ENCODE peak calls at places on chromosomes 7 and 10, in nine cellular contexts. N, K, B, U, P, L, D, Z and I are unnamed samples. For H3K36me3, the result is how much of the 10 kb centered on the place peaks cover.

GRCh38 chr7:34696415-34696814 is 38.4 kb downstream of the NPSR1 start:
- DNase-seq in N (no peak), K (no peak), B (no peak), U (no peak), P (no peak), L (no peak), D (no peak), Z (no peak), I (no peak)

GRCh38 chr10:77478248-77478963 is 159.2 kb downstream of the KCNMA1 start:
- DNase-seq in N (peak), K (peak), B (peak), U (no peak), P (no peak), L (no peak), D (peak), Z (no peak), I (peak)

GRCh38 chr10:110694820-110695219 is 50.7 kb downstream of the RBM20 start:
- DNase-seq in N (no peak), K (no peak), B (no peak), U (no peak), P (no peak), L (no peak), D (no peak), Z (no peak), I (no peak)

GRCh38 chr7:55474944-55475911 is 97.1 kb downstream of the VOPP1 start:
- DNase-seq in N (no peak), K (no peak), B (no peak), U (no peak), P (no peak), L (peak), D (no peak), Z (no peak), I (no peak)

GRCh38 chr7:144437370-144438191 is 34.1 kb upstream of the NOBOX start:
- DNase-seq in N (peak), K (peak), B (peak), U (peak), P (no peak), L (peak), D (peak), Z (peak), I (peak)

GRCh38 chr10:113947138-113948011 is 92.9 kb downstream of the NHLRC2 start:
- DNase-seq in N (peak), K (no peak), B (no peak), U (peak), P (no peak), L (peak), D (no peak), Z (no peak), I (no peak)

GRCh38 chr7:32957326-32958045 is at the start of gene FKBP9:
- DNase-seq in N (peak), K (peak), B (peak), U (peak), P (peak), L (peak), D (peak), Z (no peak), I (peak)

GRCh38 chr10:11776080-11776479 is 33.9 kb downstream of the ECHDC3 start:
- DNase-seq in N (peak), K (peak), B (no peak), U (no peak), P (no peak), L (no peak), D (peak), Z (no peak), I (no peak)

GRCh38 chr10:31947144-31947926 is 18.7 kb upstream of the ARHGAP12 start:
- DNase-seq in N (peak), K (peak), B (peak), U (peak), P (no peak), L (peak), D (peak), Z (no peak), I (no peak)

GRCh38 chr7:55477781-55478374 is 94.4 kb downstream of the VOPP1 start:
- DNase-seq in N (peak), K (peak), B (peak), U (no peak), P (no peak), L (peak), D (no peak), Z (no peak), I (no peak)

GRCh38 chr7:7971308-7972040 is 2.9 kb downstream of the GLCCI1 start:
- DNase-seq in N (no peak), K (no peak), B (no peak), U (no peak), P (no peak), L (no peak), D (no peak), Z (no peak), I (no peak)

GRCh38 chr7:82317257-82317721 is 126.3 kb downstream of the CACNA2D1 start:
- DNase-seq in N (no peak), K (no peak), B (no peak), U (no peak), P (no peak), L (no peak), D (no peak), Z (no peak), I (no peak)

GRCh38 chr7:5429857-5430611 is 6.4 kb upstream of the TNRC18 start:
- DNase-seq in N (no peak), K (peak), B (no peak), U (peak), P (peak), L (peak), D (peak), Z (no peak), I (peak)

GRCh38 chr10:72764151-72764550 is 72.2 kb downstream of the MCU start:
- DNase-seq in N (peak), K (peak), B (peak), U (no peak), P (no peak), L (no peak), D (peak), Z (no peak), I (no peak)

GRCh38 chr7:113945018-113945938 is 26.5 kb upstream of the PPP1R3A start:
- DNase-seq in N (no peak), K (no peak), B (no peak), U (no peak), P (no peak), L (no peak), D (peak), Z (no peak), I (no peak)

GRCh38 chr10:21975378-21975990 is 28.0 kb downstream of the DNAJC1 start:
- DNase-seq in N (no peak), K (no peak), B (no peak), U (no peak), P (no peak), L (no peak), D (no peak), Z (no peak), I (no peak)

GRCh38 chr7:105581066-105581811 is at the start of gene EFCAB10:
- DNase-seq in N (peak), K (peak), B (peak), U (peak), P (no peak), L (peak), D (peak), Z (peak), I (no peak)

GRCh38 chr10:92150798-92151197 is 140.1 kb downstream of the CPEB3 start:
- DNase-seq in N (no peak), K (no peak), B (no peak), U (no peak), P (no peak), L (no peak), D (no peak), Z (no peak), I (no peak)

GRCh38 chr7:137687556-137688280 is 159.1 kb downstream of the DGKI start:
- DNase-seq in N (peak), K (peak), B (peak), U (no peak), P (no peak), L (no peak), D (peak), Z (no peak), I (no peak)

GRCh38 chr7:73612598-73613269 is 11.6 kb downstream of the MLXIPL start:
- DNase-seq in N (no peak), K (peak), B (peak), U (peak), P (no peak), L (peak), D (peak), Z (no peak), I (no peak)

GRCh38 chr7:20894806-20895205 is 108.1 kb upstream of the SP8 start:
- DNase-seq in N (no peak), K (no peak), B (no peak), U (no peak), P (no peak), L (no peak), D (peak), Z (no peak), I (no peak)

GRCh38 chr10:70811881-70812280 is 3.9 kb upstream of the SGPL1 start:
- DNase-seq in N (no peak), K (no peak), B (no peak), U (no peak), P (no peak), L (no peak), D (no peak), Z (no peak), I (no peak)

GRCh38 chr10:18319628-18320027 is 179.4 kb downstream of the CACNB2 start:
- DNase-seq in N (no peak), K (no peak), B (no peak), U (no peak), P (no peak), L (no peak), D (no peak), Z (no peak), I (no peak)

DNA sequence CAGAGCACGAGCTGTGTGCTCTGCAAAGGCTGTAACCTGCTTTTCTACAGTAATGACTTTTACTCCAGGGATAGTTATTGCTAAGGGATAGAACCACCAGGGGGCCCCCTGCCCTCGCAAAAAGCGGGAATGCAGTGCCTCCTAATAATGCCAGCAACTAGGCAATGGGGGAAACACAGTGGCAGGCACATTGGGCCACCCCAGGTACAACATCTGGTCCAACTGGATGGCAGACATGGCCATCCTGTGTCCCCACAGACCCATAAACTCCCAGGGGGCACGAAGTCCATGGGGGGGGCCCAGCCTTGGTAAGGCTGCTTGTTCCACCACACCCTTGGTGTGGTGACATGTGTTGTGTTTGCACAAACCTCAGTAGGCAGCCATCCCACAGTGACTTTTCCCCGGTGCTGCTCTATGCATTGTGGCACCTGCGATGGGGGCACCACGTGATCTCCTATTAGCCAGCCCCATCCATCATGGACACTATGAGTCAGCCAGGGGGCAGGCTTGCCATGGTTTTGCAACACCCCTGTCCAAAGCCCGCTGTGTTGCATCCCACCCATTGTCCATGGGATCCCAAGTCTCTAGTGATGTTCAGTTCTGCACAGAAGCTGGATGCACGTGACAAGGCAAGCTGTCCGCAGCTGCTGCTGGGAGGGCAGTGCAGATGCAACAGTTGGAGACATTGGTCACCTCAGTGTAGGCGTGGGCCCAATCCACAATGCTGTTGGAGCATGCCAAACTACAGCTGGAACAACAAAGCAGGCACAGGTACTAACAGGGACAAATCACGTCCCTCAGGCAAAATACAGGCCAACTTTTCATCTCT is 84.0 kb downstream of the ANLN start:
- DNase-seq in N (peak), K (no peak), B (no peak), U (peak), P (no peak), L (peak), D (peak), Z (no peak), I (no peak)
- TF ChIP-seq CTCF in N (peak), K (peak), B (peak), U (no peak), P (no peak), L (peak), D (peak), Z (no peak), I (no peak)

GRCh38 chr7:873367-874002 is 2.9 kb upstream of the GET4 start:
- DNase-seq in N (peak), K (peak), B (peak), U (peak), P (peak), L (peak), D (peak), Z (peak), I (peak)
- H3K36me3 ChIP-seq in N (under half), K (under half), B (under half), U (under half), P (under half), L (under half), D (under half), Z (under half), I (under half)

DNA sequence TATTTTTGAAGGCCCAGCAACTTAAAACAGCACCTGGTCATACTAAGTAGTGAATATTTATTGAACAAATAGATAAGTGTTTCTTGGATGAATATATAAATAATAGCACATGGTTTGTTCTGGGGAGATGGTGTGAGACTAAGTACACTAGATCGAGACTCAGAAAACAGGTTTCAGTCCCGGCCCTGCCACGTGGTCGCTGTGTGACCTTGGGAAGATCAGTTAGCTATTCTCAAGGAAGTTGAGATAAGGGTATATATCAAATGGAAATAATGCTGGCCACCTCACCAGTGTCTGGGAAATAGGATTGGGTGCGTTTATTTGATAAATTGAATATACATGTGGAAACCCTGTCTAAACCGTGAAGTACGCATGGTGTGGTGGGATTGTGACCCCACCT is 354.6 kb downstream of the SDK1 start:
- DNase-seq in N (no peak), K (no peak), B (no peak), U (peak), P (no peak), L (no peak), D (no peak), Z (no peak), I (no peak)
- TF ChIP-seq CTCF in N (no peak), K (no peak), B (no peak), U (no peak), P (no peak), L (no peak), D (no peak), Z (no peak), I (no peak)

GRCh38 chr10:52566471-52567246 is 205.9 kb downstream of the MBL2 start:
- DNase-seq in N (peak), K (peak), B (peak), U (no peak), P (no peak), L (no peak), D (peak), Z (no peak), I (no peak)
- H3K36me3 ChIP-seq in N (under half), K (under half), B (under half), U (under half), P (under half), L (under half), D (under half), Z (under half), I (under half)

GRCh38 chr10:59289809-59290208 is 72.5 kb downstream of the FAM13C start:
- DNase-seq in N (no peak), K (no peak), B (no peak), U (no peak), P (no peak), L (no peak), D (no peak), Z (no peak), I (no peak)

GRCh38 chr10:59287587-59287986 is 74.8 kb downstream of the FAM13C start:
- DNase-seq in N (peak), K (no peak), B (no peak), U (no peak), P (no peak), L (no peak), D (no peak), Z (no peak), I (no peak)

GRCh38 chr10:59285073-59285472 is 77.3 kb downstream of the FAM13C start:
- DNase-seq in N (no peak), K (no peak), B (no peak), U (no peak), P (no peak), L (no peak), D (no peak), Z (no peak), I (no peak)

GRCh38 chr10:59285848-59286247 is 76.5 kb downstream of the FAM13C start:
- DNase-seq in N (no peak), K (no peak), B (no peak), U (no peak), P (no peak), L (no peak), D (peak), Z (no peak), I (no peak)

GRCh38 chr10:59290448-59290847 is 71.9 kb downstream of the FAM13C start:
- DNase-seq in N (no peak), K (no peak), B (no peak), U (no peak), P (no peak), L (no peak), D (no peak), Z (no peak), I (no peak)
- TF ChIP-seq CTCF in N (no peak), K (no peak), B (peak), U (no peak), P (no peak), L (no peak), D (peak), Z (no peak), I (no peak)

DNA sequence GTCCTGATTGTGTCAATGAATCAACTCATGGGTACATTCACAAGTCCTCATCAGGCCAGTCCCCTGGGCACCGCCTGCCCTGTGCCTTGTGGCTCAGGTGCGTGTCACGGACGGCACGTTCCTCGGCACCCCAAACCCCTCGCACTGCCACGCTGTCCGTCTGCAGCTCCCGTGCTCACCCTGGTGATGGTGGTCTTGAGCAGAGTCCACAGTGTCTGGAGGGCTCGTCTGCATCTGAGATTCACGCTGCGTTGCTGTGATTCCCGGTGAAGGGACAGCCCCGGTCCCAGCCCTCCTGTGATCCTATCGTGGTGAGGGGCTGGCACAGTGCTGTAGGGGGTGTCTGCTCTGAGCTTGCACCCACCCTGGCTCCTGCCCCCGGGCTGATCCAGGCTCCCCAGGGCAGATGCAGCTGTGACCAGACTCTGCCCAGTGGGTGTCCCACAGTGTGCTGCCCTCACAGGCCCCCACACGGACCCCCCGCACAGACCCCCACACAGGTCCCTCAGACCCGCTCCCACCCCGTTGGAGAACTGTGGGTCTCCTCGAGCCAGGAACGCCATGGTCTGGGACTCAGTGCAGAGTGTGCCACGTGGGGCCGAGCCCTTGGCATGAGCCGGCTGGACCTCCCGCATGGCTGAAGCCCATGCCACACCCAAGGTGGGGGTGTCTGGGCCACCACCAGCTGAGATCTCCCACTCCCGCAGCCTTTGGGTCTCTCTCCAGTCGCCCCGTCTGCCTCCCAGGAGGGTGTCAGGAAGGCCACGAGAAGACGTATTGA is 34.1 kb downstream of the JAKMIP3 start:
- DNase-seq in N (no peak), K (no peak), B (no peak), U (no peak), P (peak), L (no peak), D (no peak), Z (no peak), I (no peak)
- H3K36me3 ChIP-seq in N (under half), K (under half), B (under half), U (under half), P (under half), L (under half), D (under half), Z (under half), I (under half)

DNA sequence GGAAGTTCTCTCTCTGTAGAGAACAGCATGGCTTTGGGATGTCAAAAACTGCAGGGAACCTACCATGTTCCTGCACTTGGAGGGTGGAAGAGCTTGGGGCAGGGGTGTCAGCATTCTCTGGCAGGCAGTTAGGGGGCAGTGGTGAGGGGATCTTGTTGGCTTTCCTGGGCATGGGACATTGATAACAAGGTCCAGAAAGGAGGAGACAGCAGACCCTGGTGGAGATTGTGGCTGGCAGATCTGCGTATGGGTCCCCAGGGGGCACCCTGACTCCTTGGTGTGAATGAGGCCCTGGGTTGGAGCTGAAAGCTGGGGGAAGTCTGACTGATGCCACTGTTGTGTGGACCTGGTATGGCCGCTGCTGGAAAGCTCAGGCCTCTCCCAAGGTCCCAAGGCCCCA is 22.9 kb upstream of the CAMK2B start:
- DNase-seq in N (no peak), K (peak), B (peak), U (no peak), P (no peak), L (no peak), D (peak), Z (no peak), I (no peak)
- TF ChIP-seq CTCF in N (peak), K (peak), B (peak), U (no peak), P (no peak), L (no peak), D (peak), Z (no peak), I (no peak)

DNA sequence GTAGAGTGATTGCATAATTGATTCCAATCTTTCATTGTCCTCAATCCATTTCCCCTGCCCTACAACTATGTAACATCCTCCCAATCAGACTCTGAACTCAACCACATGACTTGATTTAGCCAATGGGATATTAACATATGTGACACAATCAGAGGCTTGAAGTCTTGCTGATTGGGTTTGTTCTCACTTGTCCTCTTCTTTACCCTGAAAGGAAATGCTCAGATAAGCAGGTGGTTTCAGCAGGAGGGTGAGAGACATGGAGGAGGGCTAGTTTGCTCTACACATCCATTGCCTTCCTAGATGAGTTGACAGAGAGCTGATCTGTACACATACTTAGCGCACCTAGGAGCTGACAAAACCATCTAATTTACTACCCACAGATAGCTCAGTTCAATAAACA is 669.4 kb downstream of the NRG3 start:
- DNase-seq in N (no peak), K (no peak), B (no peak), U (no peak), P (no peak), L (no peak), D (no peak), Z (no peak), I (no peak)
- H3K36me3 ChIP-seq in N (under half), K (under half), B (under half), U (under half), P (under half), L (under half), D (under half), Z (under half), I (under half)